ENCODE peak calls at places on chromosome 11, in eight cellular contexts. Q is astrocyte of the spinal cord, A is GM12878, W is mucosa of descending colon, O is A549, Y is LNCaP clone FGC, S is tibial artery, V is GM12865. G is an unnamed sample.

GRCh38 chr11:124825876-124826275 is 25.7 kb upstream of the MSANTD2 start:
- DNase-seq in Q (no peak), A (no peak), W (no peak), O (no peak), Y (no peak), S (no peak), V (no peak), G (no peak)

GRCh38 chr11:130854483-130854882 is 61.8 kb downstream of the SNX19 start:
- DNase-seq in Q (no peak), A (peak; percentile 24), W (no peak), O (no peak), Y (no peak), S (no peak), V (peak; percentile 52), G (no peak)

GRCh38 chr11:122769126-122769780 is 69.0 kb upstream of the CRTAM start:
- DNase-seq in Q (peak; percentile 53), A (no peak), W (no peak), O (no peak), Y (no peak), S (no peak), V (no peak), G (no peak)

GRCh38 chr11:99015634-99016454 is 4.9 kb upstream of the CNTN5 start:
- DNase-seq in Q (peak; percentile 62), A (peak; percentile 19), W (no peak), O (peak; percentile 39), Y (peak; percentile 32), S (no peak), V (peak; percentile 55), G (peak; percentile 10)

GRCh38 chr11:76770642-76771445 is 12.3 kb upstream of the TSKU start:
- DNase-seq in Q (peak; percentile 98), A (no peak), W (no peak), O (peak; percentile 98), Y (no peak), S (peak; percentile 88), V (peak; percentile 12), G (no peak)

GRCh38 chr11:88861618-88862017 is 204.2 kb downstream of the GRM5 start:
- DNase-seq in Q (no peak), A (no peak), W (no peak), O (no peak), Y (no peak), S (no peak), V (no peak), G (no peak)

GRCh38 chr11:86917577-86917976 is 37.6 kb downstream of the FZD4 start:
- DNase-seq in Q (peak; percentile 52), A (no peak), W (no peak), O (no peak), Y (no peak), S (no peak), V (no peak), G (no peak)

GRCh38 chr11:71115770-71116434 is 136.5 kb downstream of the SHANK2 start:
- DNase-seq in Q (no peak), A (no peak), W (no peak), O (no peak), Y (no peak), S (no peak), V (no peak), G (no peak)

GRCh38 chr11:134260503-134260902 is 7.1 kb downstream of the ACAD8 start:
- DNase-seq in Q (no peak), A (no peak), W (no peak), O (no peak), Y (no peak), S (no peak), V (no peak), G (no peak)

GRCh38 chr11:44832452-44832851 is 105.7 kb downstream of the TSPAN18 start:
- DNase-seq in Q (no peak), A (no peak), W (no peak), O (no peak), Y (no peak), S (no peak), V (no peak), G (no peak)

GRCh38 chr11:70111269-70112016 is 33.3 kb downstream of the ANO1 start:
- DNase-seq in Q (peak; percentile 60), A (no peak), W (peak; percentile 85), O (peak; percentile 39), Y (no peak), S (no peak), V (no peak), G (no peak)

GRCh38 chr11:100459791-100460190 is 227.3 kb upstream of the ARHGAP42 start:
- DNase-seq in Q (no peak), A (no peak), W (no peak), O (no peak), Y (no peak), S (no peak), V (no peak), G (no peak)

GRCh38 chr11:19679952-19680823 is 32.4 kb upstream of the NAV2 start:
- DNase-seq in Q (peak; percentile 98), A (no peak), W (peak; percentile 77), O (peak; percentile 87), Y (no peak), S (peak; percentile 96), V (no peak), G (no peak)

GRCh38 chr11:2745511-2745910 is 45.7 kb upstream of the KCNQ1OT1 start:
- DNase-seq in Q (no peak), A (no peak), W (peak; percentile 25), O (no peak), Y (no peak), S (no peak), V (no peak), G (no peak)

GRCh38 chr11:3626250-3626960 is 15.4 kb downstream of the ART5 start:
- DNase-seq in Q (no peak), A (no peak), W (no peak), O (no peak), Y (no peak), S (peak; percentile 81), V (no peak), G (no peak)

GRCh38 chr11:64643258-64643881 is 52.4 kb downstream of the SLC22A12 start:
- DNase-seq in Q (no peak), A (no peak), W (no peak), O (no peak), Y (no peak), S (no peak), V (no peak), G (no peak)

GRCh38 chr11:64641596-64642417 is 50.8 kb downstream of the SLC22A12 start:
- DNase-seq in Q (no peak), A (no peak), W (no peak), O (no peak), Y (no peak), S (no peak), V (no peak), G (no peak)

GRCh38 chr11:64642418-64642735 is 51.4 kb downstream of the SLC22A12 start:
- DNase-seq in Q (no peak), A (no peak), W (no peak), O (no peak), Y (no peak), S (no peak), V (no peak), G (no peak)

GRCh38 chr11:64643927-64644326 is 52.9 kb downstream of the SLC22A12 start:
- DNase-seq in Q (no peak), A (no peak), W (no peak), O (no peak), Y (no peak), S (no peak), V (no peak), G (no peak)

DNA sequence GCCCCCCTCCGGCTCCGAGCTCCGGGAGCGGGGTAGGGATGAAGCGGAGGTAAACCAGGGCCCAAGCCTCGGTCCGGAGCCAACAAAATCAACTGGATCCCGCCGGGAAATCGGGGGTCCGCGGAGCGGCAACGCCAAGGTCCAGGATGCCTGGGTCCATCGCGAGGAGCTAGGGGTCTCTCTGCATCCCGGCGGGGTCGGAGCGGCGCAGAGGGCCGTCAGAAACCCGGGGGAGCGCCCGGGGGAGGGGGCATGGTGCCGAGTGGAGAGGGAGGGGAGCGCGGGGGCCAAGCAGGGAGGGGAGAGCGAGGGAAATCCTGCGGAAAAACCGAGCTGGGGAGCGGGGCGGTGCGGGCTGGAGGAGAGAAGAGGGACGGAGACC is 51.8 kb downstream of the SLC22A12 start:
- DNase-seq in Q (no peak), A (no peak), W (no peak), O (no peak), Y (no peak), S (no peak), V (no peak), G (no peak)
- H3K4me3 ChIP-seq in Q (no peak overlapping the region), A (no peak overlapping the region), W (no peak overlapping the region), O (peak overlapping the region; percentile 38), Y (no peak overlapping the region), S (peak overlapping the region; percentile 18), V (no peak overlapping the region), G (no peak overlapping the region)

GRCh38 chr11:13538044-13538443 is 42.2 kb upstream of the PTH start:
- DNase-seq in Q (no peak), A (no peak), W (no peak), O (no peak), Y (no peak), S (no peak), V (no peak), G (no peak)

GRCh38 chr11:13534358-13534757 is 38.6 kb upstream of the PTH start:
- DNase-seq in Q (no peak), A (no peak), W (no peak), O (no peak), Y (no peak), S (no peak), V (no peak), G (no peak)

DNA sequence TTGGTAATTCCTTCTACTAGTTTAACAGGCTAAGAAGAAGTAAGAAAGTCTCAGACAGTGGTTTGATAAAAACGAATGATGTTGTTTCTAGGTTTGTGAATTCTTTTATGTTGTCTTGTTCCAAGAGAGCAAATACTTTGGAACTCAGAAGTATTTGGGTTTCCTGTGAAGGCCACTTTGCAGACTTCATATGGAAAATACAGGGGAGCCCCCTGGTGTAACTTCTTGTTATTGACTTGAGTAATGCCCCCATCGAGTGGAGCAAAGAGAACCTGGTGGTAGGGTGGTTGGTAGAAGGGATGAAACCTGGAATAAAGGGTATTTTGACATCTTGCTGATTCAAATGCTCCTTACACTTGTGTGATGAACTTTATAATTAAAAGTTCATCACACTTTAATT is 40.0 kb upstream of the PTH start:
- DNase-seq in Q (no peak), A (no peak), W (no peak), O (peak; percentile 15), Y (peak; percentile 80), S (no peak), V (no peak), G (no peak)
- TF ChIP-seq CTCF in Q (no peak), A (no peak), W (no peak), O (no peak), Y (peak; percentile 57), S (no peak), V (no peak), G (no peak)

GRCh38 chr11:66728760-66729385 is at the start of gene SPTBN2:
- DNase-seq in Q (no peak), A (no peak), W (no peak), O (no peak), Y (no peak), S (no peak), V (no peak), G (no peak)
- H3K4me3 ChIP-seq in Q (peak within 1 kb of the TSS; percentile 40), A (no peak within 1 kb of the TSS), W (no peak within 1 kb of the TSS), O (peak within 1 kb of the TSS; percentile 75), Y (peak within 1 kb of the TSS; percentile 45), S (peak within 1 kb of the TSS; percentile 50), V (no peak within 1 kb of the TSS), G (peak within 1 kb of the TSS; percentile 38)

DNA sequence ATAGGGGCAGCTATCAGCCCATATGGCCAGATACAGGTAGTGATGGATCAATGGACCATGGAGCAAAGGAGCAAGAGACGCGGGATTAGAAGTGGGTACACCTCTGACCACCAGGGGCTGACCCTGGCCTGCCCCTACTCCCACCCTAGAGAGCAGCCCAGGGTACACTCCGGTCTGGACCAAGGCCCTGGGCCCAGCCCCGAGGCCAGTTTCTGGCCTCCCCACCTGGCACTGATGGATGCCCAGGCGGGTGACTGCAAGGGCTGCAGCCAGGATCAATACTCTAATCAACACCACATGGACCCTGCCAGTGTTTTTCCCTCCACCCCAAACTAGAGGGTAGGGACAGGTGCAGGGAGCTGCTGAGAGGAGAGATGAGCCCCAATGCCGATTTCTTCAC is 74.1 kb upstream of the NECTIN1 start:
- DNase-seq in Q (no peak), A (no peak), W (no peak), O (no peak), Y (no peak), S (no peak), V (no peak), G (no peak)
- TF ChIP-seq CTCF in Q (no peak), A (no peak), W (no peak), O (no peak), Y (no peak), S (no peak), V (no peak), G (no peak)